ENCODE peak calls at places on chromosomes 3 and 15, in six cellular contexts. X, T, P, N, C and J are unnamed samples.

GRCh38 chr3:98185180-98185579 is 18.7 kb downstream of the OR5H15 start:
- DNase-seq in X (no peak), T (no peak), P (no peak), N (no peak), C (no peak), J (no peak)

GRCh38 chr3:160667452-160667851 is 9.5 kb upstream of the ARL14 start:
- DNase-seq in X (peak; percentile 18), T (peak; percentile 44), P (peak; percentile 60), N (peak; percentile 86), C (no peak), J (no peak)

GRCh38 chr3:172134352-172134751 is 95.0 kb downstream of the FNDC3B start:
- DNase-seq in X (no peak), T (no peak), P (no peak), N (no peak), C (no peak), J (no peak)

GRCh38 chr15:52008698-52009434 is 10.2 kb upstream of the MAPK6 start:
- DNase-seq in X (no peak), T (no peak), P (no peak), N (no peak), C (no peak), J (no peak)

GRCh38 chr15:40069178-40070165 is 30.5 kb upstream of the SRP14 start:
- DNase-seq in X (no peak), T (peak; percentile 83), P (peak; percentile 81), N (peak; percentile 56), C (no peak), J (peak; percentile 86)

GRCh38 chr3:30232142-30232541 is 374.3 kb upstream of the TGFBR2 start:
- DNase-seq in X (peak; percentile 90), T (peak; percentile 65), P (peak; percentile 77), N (peak; percentile 93), C (peak; percentile 54), J (peak; percentile 92)

GRCh38 chr3:188369526-188369925 is 215.6 kb downstream of the LPP start:
- DNase-seq in X (no peak), T (no peak), P (no peak), N (no peak), C (no peak), J (no peak)

GRCh38 chr3:64977308-64978100 is 289.7 kb upstream of the ADAMTS9 start:
- DNase-seq in X (peak; percentile 16), T (peak; percentile 1), P (peak; percentile 82), N (peak; percentile 86), C (no peak), J (peak; percentile 22)

GRCh38 chr15:68335655-68336054 is 58.1 kb downstream of the FEM1B start:
- DNase-seq in X (no peak), T (no peak), P (no peak), N (no peak), C (no peak), J (no peak)

GRCh38 chr3:194577985-194578905 is 55.0 kb downstream of the TMEM44 start:
- DNase-seq in X (peak; percentile 66), T (peak; percentile 96), P (peak; percentile 93), N (peak; percentile 97), C (peak; percentile 53), J (peak; percentile 81)

GRCh38 chr3:187185759-187186158 is 11.5 kb upstream of the RTP1 start:
- DNase-seq in X (no peak), T (no peak), P (no peak), N (no peak), C (no peak), J (no peak)
- H3K4me3 ChIP-seq in X (no peak overlapping the region), T (no peak overlapping the region), P (no peak overlapping the region), N (no peak overlapping the region), C (no peak overlapping the region), J (no peak overlapping the region)

GRCh38 chr3:15553749-15554148 is 32.2 kb upstream of the COLQ start:
- DNase-seq in X (no peak), T (no peak), P (no peak), N (no peak), C (no peak), J (no peak)

GRCh38 chr3:15556512-15556911 is 35.0 kb upstream of the COLQ start:
- DNase-seq in X (no peak), T (no peak), P (no peak), N (no peak), C (no peak), J (no peak)

GRCh38 chr3:15562560-15562959 is 38.8 kb downstream of the HACL1 start:
- DNase-seq in X (no peak), T (no peak), P (no peak), N (no peak), C (no peak), J (no peak)

GRCh38 chr3:15558581-15558980 is 37.1 kb upstream of the COLQ start:
- DNase-seq in X (no peak), T (no peak), P (no peak), N (no peak), C (no peak), J (no peak)

GRCh38 chr3:15557511-15557946 is 36.0 kb upstream of the COLQ start:
- DNase-seq in X (peak; percentile 41), T (peak; percentile 85), P (peak; percentile 88), N (peak; percentile 73), C (peak; percentile 52), J (peak; percentile 73)
- TF ChIP-seq CTCF in X (peak; percentile 56), T (peak; percentile 51), P (peak; percentile 57), N (no peak), C (peak; percentile 47), J (peak; percentile 58)

GRCh38 chr3:181699171-181699903 is 12.4 kb upstream of the SOX2 start:
- DNase-seq in X (no peak), T (no peak), P (peak; percentile 38), N (peak; percentile 52), C (no peak), J (no peak)
- H3K4me3 ChIP-seq in X (no peak overlapping the region), T (no peak overlapping the region), P (peak overlapping the region; percentile 17), N (no peak overlapping the region), C (no peak overlapping the region), J (no peak overlapping the region)

DNA sequence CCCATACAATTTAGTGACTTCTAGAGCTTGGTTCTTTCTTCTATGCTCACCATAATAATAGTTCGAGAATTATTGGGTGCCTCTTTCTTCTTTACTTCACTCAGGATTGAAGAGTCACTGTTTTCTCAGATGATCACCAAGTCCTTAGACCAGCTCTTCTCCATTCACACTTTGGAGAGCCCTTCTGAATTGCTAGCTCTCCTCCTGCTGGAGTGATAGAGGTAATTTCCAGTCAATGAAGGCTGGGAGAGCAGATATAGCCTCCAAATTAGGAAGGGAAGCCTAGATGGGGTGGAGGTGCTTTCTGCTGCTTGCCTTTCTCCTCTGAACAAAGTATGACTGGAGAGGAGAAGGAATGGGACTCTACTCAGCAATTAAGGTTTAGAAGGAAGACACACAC is 10.7 kb upstream of the BBX start:
- DNase-seq in X (no peak), T (no peak), P (no peak), N (no peak), C (no peak), J (no peak)
- TF ChIP-seq CTCF in X (no peak), T (no peak), P (no peak), N (no peak), C (no peak), J (peak; percentile 13)

GRCh38 chr15:99504823-99505551 is 60.8 kb upstream of the MEF2A start:
- DNase-seq in X (no peak), T (peak; percentile 34), P (peak; percentile 44), N (peak; percentile 55), C (no peak), J (no peak)
- H3K4me3 ChIP-seq in X (no peak overlapping the region), T (no peak overlapping the region), P (no peak overlapping the region), N (no peak overlapping the region), C (no peak overlapping the region), J (no peak overlapping the region)

DNA sequence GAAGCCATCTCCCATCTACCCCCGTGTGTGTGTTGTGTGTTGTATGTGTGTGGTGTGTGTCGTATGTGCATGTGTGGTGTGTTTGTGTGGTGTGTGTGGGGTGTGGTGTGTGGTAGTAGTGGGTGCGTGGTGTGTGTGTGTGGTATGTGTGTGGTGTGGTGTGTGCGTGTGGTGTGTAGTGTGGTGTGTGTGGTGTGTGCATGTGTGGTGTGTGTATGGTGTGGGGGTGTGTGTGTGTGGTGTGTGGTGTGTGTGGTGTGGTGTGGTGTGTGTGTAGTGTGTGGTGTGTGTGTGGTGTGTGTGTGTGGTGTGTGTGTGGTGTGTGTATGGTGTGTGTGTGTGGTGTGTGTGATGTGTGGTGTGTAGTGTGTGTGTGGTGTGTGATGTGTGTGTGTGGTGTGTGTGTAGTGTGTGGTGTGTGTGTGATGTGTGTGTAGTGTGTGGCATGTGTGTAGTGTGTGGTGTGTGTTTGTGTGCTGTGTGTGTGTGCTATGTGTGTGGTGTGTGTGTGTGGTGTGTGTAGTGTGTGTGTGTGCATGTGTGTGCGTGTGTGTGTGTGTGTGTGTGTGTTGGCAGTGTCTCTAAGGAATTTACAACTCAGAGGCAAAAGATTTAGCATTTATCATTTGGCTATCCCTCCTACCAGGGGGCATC is 156.3 kb upstream of the TMEM108 start:
- DNase-seq in X (no peak), T (no peak), P (no peak), N (no peak), C (no peak), J (no peak)
- TF ChIP-seq CTCF in X (no peak), T (no peak), P (no peak), N (no peak), C (no peak), J (no peak)

DNA sequence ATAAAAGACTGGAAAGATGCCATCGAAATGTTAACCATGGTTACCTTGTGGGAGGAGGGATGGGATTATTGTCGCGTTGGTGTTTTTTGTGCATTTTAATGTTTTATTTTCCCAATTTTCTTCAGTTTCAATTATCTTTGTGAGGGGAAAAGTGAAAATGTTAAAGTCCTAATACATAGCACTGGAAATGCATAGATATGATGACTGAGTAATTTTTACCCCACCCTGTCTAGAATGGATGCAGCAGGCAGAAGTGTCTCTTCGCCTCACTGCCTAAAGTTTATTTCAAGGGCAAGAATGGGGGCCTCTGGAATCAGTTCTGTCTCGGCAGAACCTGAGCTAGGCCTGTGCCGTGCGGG is 11.5 kb downstream of the FOXL2 start:
- DNase-seq in X (no peak), T (no peak), P (no peak), N (no peak), C (no peak), J (no peak)
- H3K4me3 ChIP-seq in X (no peak overlapping the region), T (no peak overlapping the region), P (peak overlapping the region; percentile 35), N (no peak overlapping the region), C (no peak overlapping the region), J (no peak overlapping the region)

DNA sequence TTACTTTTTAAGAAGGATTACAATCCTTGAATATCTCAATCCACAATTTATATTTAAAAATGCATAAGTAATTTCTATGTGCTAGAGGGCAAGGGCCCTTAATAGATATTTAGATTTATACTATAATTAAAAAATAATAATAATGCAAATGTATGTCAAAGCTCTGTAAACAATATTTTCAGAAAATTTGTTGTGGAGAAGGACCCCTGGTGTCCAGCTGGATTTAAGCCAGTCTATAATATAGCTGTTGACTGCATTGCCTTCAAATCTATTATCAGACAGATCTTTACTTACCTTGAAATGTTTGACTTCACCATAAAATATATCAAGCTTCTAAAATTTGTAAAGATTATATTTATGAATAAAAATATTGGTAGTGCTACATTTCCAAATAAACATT is 65.6 kb downstream of the ZBTB20 start:
- DNase-seq in X (no peak), T (no peak), P (no peak), N (no peak), C (no peak), J (no peak)
- TF ChIP-seq CTCF in X (no peak), T (no peak), P (peak; percentile 1), N (no peak), C (no peak), J (no peak)